ENCODE peak calls at places on chromosomes 5 and 9, in five cellular contexts. One of them, this sample, is unnamed.

GRCh38 chr9:99296375-99296951 is 74.4 kb downstream of the SEC61B start:
- DNase-seq in cardiac fibroblast: no peak
- DNase-seq in endothelial cell: no peak
- DNase-seq in HS-5: no peak
- DNase-seq in psoas muscle: peak
- DNase-seq in this sample: no peak

GRCh38 chr5:31029925-31030324 is 163.6 kb upstream of the CDH6 start:
- DNase-seq in cardiac fibroblast: no peak
- DNase-seq in endothelial cell: no peak
- DNase-seq in HS-5: no peak
- DNase-seq in psoas muscle: no peak
- DNase-seq in this sample: no peak

GRCh38 chr9:90025816-90026215 is 421.0 kb downstream of the GADD45G start:
- DNase-seq in cardiac fibroblast: no peak
- DNase-seq in endothelial cell: no peak
- DNase-seq in HS-5: no peak
- DNase-seq in psoas muscle: no peak
- DNase-seq in this sample: peak

GRCh38 chr9:93302586-93303257 is 118.8 kb downstream of the WNK2 start:
- DNase-seq in cardiac fibroblast: peak
- DNase-seq in endothelial cell: peak
- DNase-seq in HS-5: no peak
- DNase-seq in psoas muscle: peak
- DNase-seq in this sample: no peak

GRCh38 chr5:43313854-43314457 is 744 bp upstream of the HMGCS1 start:
- DNase-seq in cardiac fibroblast: no peak
- DNase-seq in endothelial cell: no peak
- DNase-seq in HS-5: no peak
- DNase-seq in psoas muscle: no peak
- DNase-seq in this sample: no peak

GRCh38 chr5:82480331-82480730 is 202.2 kb upstream of the RPS23 start:
- DNase-seq in cardiac fibroblast: no peak
- DNase-seq in endothelial cell: no peak
- DNase-seq in HS-5: no peak
- DNase-seq in psoas muscle: no peak
- DNase-seq in this sample: no peak

GRCh38 chr5:132829742-132830435 is 558 bp downstream of the SHROOM1 start:
- DNase-seq in cardiac fibroblast: peak
- DNase-seq in endothelial cell: peak
- DNase-seq in HS-5: peak
- DNase-seq in psoas muscle: peak
- DNase-seq in this sample: no peak

GRCh38 chr9:22374021-22374420 is 72.6 kb upstream of the DMRTA1 start:
- DNase-seq in cardiac fibroblast: no peak
- DNase-seq in endothelial cell: no peak
- DNase-seq in HS-5: no peak
- DNase-seq in psoas muscle: no peak
- DNase-seq in this sample: no peak

GRCh38 chr9:95008151-95008771 is 281.8 kb downstream of the AOPEP start:
- DNase-seq in cardiac fibroblast: peak
- DNase-seq in endothelial cell: no peak
- DNase-seq in HS-5: no peak
- DNase-seq in psoas muscle: no peak
- DNase-seq in this sample: no peak

GRCh38 chr9:27787941-27788340 is 214.7 kb upstream of the C9orf72 start:
- DNase-seq in cardiac fibroblast: peak
- DNase-seq in endothelial cell: no peak
- DNase-seq in HS-5: no peak
- DNase-seq in psoas muscle: no peak
- DNase-seq in this sample: no peak